ENCODE peak calls at places on chromosome 11, in four cellular contexts. M, L, C and R are unnamed samples.

GRCh38 chr11:39190751-39191150 is 2268.7 kb downstream of the LRRC4C start:
- DNase-seq in C (no peak), L (no peak), M (no peak), R (no peak)

GRCh38 chr11:2778630-2779498 is 79.1 kb upstream of the KCNQ1OT1 start:
- DNase-seq in L (peak), M (no peak), C (peak), R (peak)

GRCh38 chr11:637593-638507 is 781 bp downstream of the DRD4 start:
- DNase-seq in C (no peak), M (no peak), L (no peak), R (no peak)

GRCh38 chr11:78427615-78428272 is 10.1 kb upstream of the GAB2 start:
- DNase-seq in C (no peak), L (no peak), M (no peak), R (peak)

GRCh38 chr11:61834278-61835004 is 6.3 kb downstream of the FADS2 start:
- DNase-seq in M (peak), C (no peak), L (peak), R (no peak)

GRCh38 chr11:130606781-130607511 is 158.5 kb downstream of the ADAMTS15 start:
- DNase-seq in L (peak), C (no peak), M (no peak), R (no peak)

GRCh38 chr11:125842319-125842948 is 9.3 kb downstream of the PATE4 start:
- DNase-seq in L (no peak), M (no peak), C (no peak), R (no peak)

GRCh38 chr11:28049338-28050216 is 58.4 kb downstream of the KIF18A start:
- DNase-seq in L (peak), C (no peak), M (no peak), R (no peak)

GRCh38 chr11:25981998-25982397 is 349.9 kb upstream of the ANO3 start:
- DNase-seq in C (peak), L (no peak), M (no peak), R (peak)

GRCh38 chr11:64916040-64916847 is 765 bp downstream of the ATG2A start:
- DNase-seq in L (peak), C (no peak), M (peak), R (peak)

GRCh38 chr11:62201376-62201775 is 7.1 kb upstream of the SCGB2A1 start:
- DNase-seq in M (no peak), L (no peak), C (no peak), R (peak)

GRCh38 chr11:30228323-30228884 is 2.4 kb upstream of the FSHB start:
- DNase-seq in L (no peak), M (no peak), C (no peak), R (no peak)

GRCh38 chr11:44781697-44782096 is 54.9 kb downstream of the TSPAN18 start:
- DNase-seq in C (no peak), L (no peak), M (no peak), R (no peak)

GRCh38 chr11:88480217-88480616 is 142.7 kb upstream of the CTSC start:
- DNase-seq in M (no peak), L (peak), C (no peak), R (peak)

GRCh38 chr11:125591659-125592304 is 870 bp upstream of the STT3A start:
- DNase-seq in C (no peak), L (peak), M (peak), R (peak)

GRCh38 chr11:10638285-10638684 is 55.3 kb downstream of the IRAG1 start:
- DNase-seq in M (no peak), C (no peak), L (no peak), R (no peak)

GRCh38 chr11:910044-910588 is 494 bp downstream of the CHID1 start:
- DNase-seq in C (no peak), M (no peak), L (no peak), R (no peak)

GRCh38 chr11:20261526-20261925 is 101.3 kb upstream of the DBX1 start:
- DNase-seq in L (no peak), C (no peak), M (no peak), R (no peak)

GRCh38 chr11:36352919-36353318 is 56.8 kb downstream of the PRR5L start:
- DNase-seq in M (peak), L (no peak), C (no peak), R (no peak)

GRCh38 chr11:2462092-2462985 is 17.5 kb downstream of the KCNQ1 start:
- DNase-seq in M (no peak), C (no peak), L (no peak), R (no peak)

GRCh38 chr11:105000797-105001196 is 22.2 kb downstream of the CASP5 start:
- DNase-seq in C (no peak), L (no peak), M (peak), R (no peak)